ENCODE peak calls at places on chromosome 19, in nine cellular contexts. Q is aorta; S is psoas muscle; Y is thyroid gland; X is IMR-90; V is endodermal cell; K is cardiac muscle cell; E is lower lobe of right lung; B is CD8-positive, alpha-beta T cell. H is an unnamed sample.
A peak's percentile ranks its signal among the peaks of the same experiment; 100 is the strongest.

GRCh38 chr19:39307233-39307821 is 11.1 kb downstream of the IFNL1 start:
- DNase-seq in E (peak; percentile 64), B (no peak), Y (no peak), S (no peak), V (peak; percentile 90), Q (peak; percentile 42), X (no peak), K (peak; percentile 91), H (no peak)

GRCh38 chr19:39248806-39249205 is at the start of gene IFNL4:
- DNase-seq in Y (no peak), B (no peak), X (no peak), S (no peak), K (no peak), Q (no peak), E (no peak), V (no peak), H (no peak)

GRCh38 chr19:10418281-10419199 is 1.8 kb upstream of the PDE4A start:
- DNase-seq in Q (no peak), B (no peak), V (peak; percentile 72), Y (no peak), E (no peak), K (peak; percentile 30), X (no peak), S (no peak), H (no peak)

GRCh38 chr19:36915992-36916830 is at the start of the genes ZNF568 and ZNF829:
- DNase-seq in Y (peak; percentile 88), B (peak; percentile 90), K (peak; percentile 93), E (peak; percentile 92), V (peak; percentile 97), Q (peak; percentile 94), X (peak; percentile 83), S (peak; percentile 88), H (peak; percentile 93)

GRCh38 chr19:55340784-55341147 is 1.1 kb downstream of the KMT5C start:
- DNase-seq in Q (no peak), K (peak; percentile 39), X (no peak), B (peak; percentile 30), V (no peak), E (no peak), S (no peak), Y (peak; percentile 13), H (no peak)

GRCh38 chr19:35666251-35666913 is at the start of gene UPK1A:
- DNase-seq in K (no peak), V (no peak), Q (no peak), S (no peak), B (no peak), X (no peak), E (no peak), Y (no peak), H (no peak)

GRCh38 chr19:48354332-48354992 is 9.3 kb downstream of the TMEM143 start:
- DNase-seq in K (no peak), E (no peak), S (no peak), Q (no peak), B (no peak), Y (no peak), X (peak; percentile 46), V (no peak), H (no peak)

GRCh38 chr19:49676136-49676689 is 858 bp upstream of the PRMT1 start:
- DNase-seq in Y (peak; percentile 85), V (peak; percentile 93), E (peak; percentile 87), K (peak; percentile 88), X (peak; percentile 95), B (no peak), Q (peak; percentile 93), S (peak; percentile 87), H (no peak)

GRCh38 chr19:28697308-28697707 is 515.6 kb downstream of the UQCRFS1 start:
- DNase-seq in X (no peak), E (no peak), V (no peak), K (no peak), B (no peak), Y (no peak), Q (no peak), S (no peak), H (no peak)

GRCh38 chr19:45569619-45570421 is 14.8 kb downstream of the OPA3 start:
- DNase-seq in K (peak; percentile 72), Q (peak; percentile 61), X (no peak), Y (peak; percentile 31), V (peak; percentile 95), E (peak; percentile 67), S (peak; percentile 63), B (peak; percentile 59), H (peak; percentile 50)

GRCh38 chr19:43776285-43776684 is 4.5 kb downstream of the KCNN4 start:
- DNase-seq in Y (no peak), V (no peak), B (no peak), K (no peak), Q (no peak), S (no peak), E (no peak), X (no peak), H (peak; percentile 45)

GRCh38 chr19:9995079-9995478 is 15.2 kb downstream of the COL5A3 start:
- DNase-seq in S (no peak), Y (no peak), K (no peak), X (no peak), E (no peak), V (no peak), B (no peak), Q (no peak), H (no peak)

GRCh38 chr19:47445937-47446402 is 25.7 kb downstream of the SLC8A2 start:
- DNase-seq in Q (peak; percentile 65), V (peak; percentile 84), K (peak; percentile 49), Y (peak; percentile 54), S (peak; percentile 40), B (peak; percentile 79), X (no peak), E (peak; percentile 62), H (peak; percentile 79)

GRCh38 chr19:16180611-16181010 is 4.6 kb upstream of the FAM32A start:
- DNase-seq in V (peak; percentile 66), Q (no peak), K (no peak), S (no peak), B (no peak), Y (no peak), E (no peak), X (peak; percentile 86), H (no peak)

GRCh38 chr19:17974551-17974950 is 7.6 kb downstream of the KCNN1 start:
- DNase-seq in E (no peak), S (no peak), K (no peak), B (no peak), Y (no peak), V (no peak), X (no peak), Q (no peak), H (no peak)

GRCh38 chr19:1265611-1266115 is 3.5 kb upstream of the CIRBP start:
- DNase-seq in V (no peak), Q (peak; percentile 91), S (peak; percentile 89), X (peak; percentile 80), K (no peak), E (peak; percentile 80), B (peak; percentile 55), Y (peak; percentile 55), H (no peak)
- H3K4me1 ChIP-seq in V (peaks cover 26% of the 10 kb centered on the region), Q (no peaks in the 10 kb centered on the region), S (peaks cover 43% of the 10 kb centered on the region), X (peaks cover 49% of the 10 kb centered on the region), K (peaks cover 55% of the 10 kb centered on the region), E (peaks cover 73% of the 10 kb centered on the region), B (peaks cover 63% of the 10 kb centered on the region), Y (peaks cover 80% of the 10 kb centered on the region), H (peaks cover 62% of the 10 kb centered on the region)

DNA sequence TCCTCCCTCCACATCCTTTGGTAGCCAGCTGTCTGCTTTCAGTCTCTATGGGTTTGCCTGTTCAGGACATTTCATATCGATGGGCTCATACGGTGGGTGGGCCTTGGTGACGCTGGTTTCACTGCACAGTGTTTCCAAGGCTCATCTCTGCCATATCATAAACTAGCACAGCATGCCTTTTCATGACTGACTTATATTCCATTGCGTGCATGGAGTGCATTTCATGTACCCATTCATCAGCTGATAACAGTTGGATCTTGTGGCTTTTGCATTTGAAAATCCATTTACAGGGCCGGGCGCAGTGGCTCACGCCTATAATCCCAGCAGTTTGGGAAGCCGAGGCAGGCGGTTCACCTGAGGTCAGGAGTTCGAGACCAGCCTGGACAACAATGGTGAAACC is 69.9 kb downstream of the TDRD12 start:
- DNase-seq in E (no peak), Y (no peak), K (no peak), V (no peak), B (no peak), Q (no peak), X (no peak), S (no peak), H (no peak)
- H3K27ac ChIP-seq in E (no peak overlapping the region), Y (no peak overlapping the region), K (no peak overlapping the region), V (no peak overlapping the region), B (no peak overlapping the region), Q (no peak overlapping the region), X (no peak overlapping the region), S (no peak overlapping the region), H (no peak overlapping the region)

DNA sequence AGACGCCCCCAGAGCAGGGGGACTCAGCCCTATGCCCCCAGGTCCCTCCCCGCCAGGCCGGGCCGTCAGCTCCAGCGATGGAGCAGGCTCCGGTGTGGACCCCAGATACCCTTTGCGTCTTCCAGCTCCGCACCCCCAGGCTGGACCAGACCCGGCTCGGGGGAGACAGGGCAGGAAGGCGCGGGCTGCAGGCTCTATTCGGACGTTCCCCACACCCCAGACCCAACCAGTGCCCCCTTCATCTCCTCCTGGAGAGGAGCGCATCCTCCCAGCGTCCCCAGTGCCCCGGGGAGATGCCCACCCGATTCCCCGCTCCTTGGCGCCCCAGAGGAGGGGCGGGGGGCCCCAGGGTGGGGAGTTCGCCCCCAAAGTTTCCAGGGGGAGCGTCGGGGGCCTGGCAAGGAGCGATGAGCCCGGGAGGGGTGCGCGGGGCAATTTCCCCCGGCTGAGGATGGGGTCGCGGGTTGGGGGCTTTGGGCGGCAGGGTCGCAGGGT is 389 bp downstream of the LINGO3 start:
- DNase-seq in E (no peak), K (no peak), X (no peak), S (no peak), Q (no peak), V (no peak), B (no peak), Y (no peak), H (no peak)
- H3K9me3 ChIP-seq in E (no peaks in the 10 kb centered on the region), K (no peaks in the 10 kb centered on the region), X (no peaks in the 10 kb centered on the region), S (no peaks in the 10 kb centered on the region), Q (no peaks in the 10 kb centered on the region), V (no peaks in the 10 kb centered on the region), B (no peaks in the 10 kb centered on the region), Y (no peaks in the 10 kb centered on the region), H (no peaks in the 10 kb centered on the region)

GRCh38 chr19:41769608-41770007 is 14.3 kb downstream of the CEACAM6 start:
- DNase-seq in E (no peak), Q (no peak), V (no peak), X (no peak), Y (no peak), B (no peak), S (no peak), K (no peak), H (no peak)

GRCh38 chr19:41776700-41777099 is 19.7 kb upstream of the CEACAM3 start:
- DNase-seq in E (no peak), K (no peak), X (no peak), V (no peak), S (no peak), B (no peak), Q (no peak), Y (no peak), H (no peak)

GRCh38 chr19:41771410-41771809 is 16.1 kb downstream of the CEACAM6 start:
- DNase-seq in B (no peak), Q (no peak), V (no peak), X (no peak), Y (no peak), E (no peak), K (no peak), S (no peak), H (no peak)

DNA sequence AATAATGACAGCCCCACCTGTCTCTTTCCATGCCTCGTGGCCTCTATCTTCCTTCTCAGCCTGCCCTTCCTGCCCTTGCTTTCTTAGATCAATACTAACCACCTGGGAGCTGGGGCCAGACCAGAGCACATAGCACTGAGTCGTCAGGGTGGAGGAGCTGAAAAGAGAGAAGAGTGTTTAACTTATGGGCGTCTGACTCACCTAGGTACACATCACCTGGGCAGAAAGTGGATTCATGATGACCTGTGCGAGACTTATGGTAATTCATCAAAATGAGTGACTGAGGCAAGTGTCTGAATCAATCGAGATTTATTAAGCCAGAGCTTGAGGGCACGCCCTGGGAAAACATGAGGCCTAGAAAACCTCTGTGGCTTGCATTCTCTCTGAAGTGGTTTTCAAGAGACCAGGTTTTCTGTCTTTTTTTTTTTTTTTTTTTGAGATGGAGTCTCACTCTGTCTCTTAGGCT is 19.2 kb downstream of the CEACAM6 start:
- DNase-seq in B (peak; percentile 38), K (no peak), E (peak; percentile 58), V (no peak), X (no peak), S (no peak), Y (peak; percentile 17), Q (no peak), H (peak; percentile 25)
- H3K4me1 ChIP-seq in B (peaks cover 32% of the 10 kb centered on the region), K (no peaks in the 10 kb centered on the region), E (no peaks in the 10 kb centered on the region), V (peaks cover 2% of the 10 kb centered on the region), X (no peaks in the 10 kb centered on the region), S (no peaks in the 10 kb centered on the region), Y (peaks cover 4% of the 10 kb centered on the region), Q (no peaks in the 10 kb centered on the region), H (peaks cover 31% of the 10 kb centered on the region)